ENCODE peak calls at places on chromosomes 11 and 22, in six cellular contexts. One of them, this sample, is unnamed.

GRCh38 chr11:123174196-123175183 is 20.6 kb downstream of the CLMP start:
- DNase-seq in HCT116: no peak
- DNase-seq in lower leg skin: peak
- DNase-seq in Calu3: no peak
- DNase-seq in heart right ventricle: no peak
- DNase-seq in left ventricle myocardium inferior: no peak
- DNase-seq in this sample: no peak

GRCh38 chr11:134981824-134982223 is 569.8 kb upstream of the B3GAT1 start:
- DNase-seq in HCT116: no peak
- DNase-seq in lower leg skin: no peak
- DNase-seq in Calu3: no peak
- DNase-seq in heart right ventricle: no peak
- DNase-seq in left ventricle myocardium inferior: no peak
- DNase-seq in this sample: no peak

GRCh38 chr11:12075822-12076821 is 34.3 kb upstream of the MICAL2 start:
- DNase-seq in HCT116: no peak
- DNase-seq in lower leg skin: peak
- DNase-seq in Calu3: no peak
- DNase-seq in heart right ventricle: no peak
- DNase-seq in left ventricle myocardium inferior: no peak
- DNase-seq in this sample: no peak

GRCh38 chr11:72609045-72609444 is 65.2 kb downstream of the PDE2A start:
- DNase-seq in HCT116: no peak
- DNase-seq in lower leg skin: no peak
- DNase-seq in Calu3: no peak
- DNase-seq in heart right ventricle: no peak
- DNase-seq in left ventricle myocardium inferior: no peak
- DNase-seq in this sample: no peak

GRCh38 chr22:49156662-49157285 is 670.9 kb downstream of the BRD1 start:
- DNase-seq in HCT116: no peak
- DNase-seq in lower leg skin: no peak
- DNase-seq in Calu3: no peak
- DNase-seq in heart right ventricle: no peak
- DNase-seq in left ventricle myocardium inferior: no peak
- DNase-seq in this sample: no peak

GRCh38 chr22:32996702-32997101 is 61.5 kb downstream of the SYN3 start:
- DNase-seq in HCT116: no peak
- DNase-seq in lower leg skin: peak
- DNase-seq in Calu3: peak
- DNase-seq in heart right ventricle: peak
- DNase-seq in left ventricle myocardium inferior: peak
- DNase-seq in this sample: no peak

GRCh38 chr11:45366839-45367238 is 80.7 kb upstream of the SYT13 start:
- DNase-seq in HCT116: no peak
- DNase-seq in lower leg skin: no peak
- DNase-seq in Calu3: no peak
- DNase-seq in heart right ventricle: no peak
- DNase-seq in left ventricle myocardium inferior: no peak
- DNase-seq in this sample: no peak

GRCh38 chr11:129352627-129353026 is 23.0 kb upstream of the BARX2 start:
- DNase-seq in HCT116: no peak
- DNase-seq in lower leg skin: no peak
- DNase-seq in Calu3: no peak
- DNase-seq in heart right ventricle: no peak
- DNase-seq in left ventricle myocardium inferior: no peak
- DNase-seq in this sample: no peak

GRCh38 chr22:29914991-29915390 is 32.0 kb downstream of the MTMR3 start:
- DNase-seq in HCT116: no peak
- DNase-seq in lower leg skin: no peak
- DNase-seq in Calu3: no peak
- DNase-seq in heart right ventricle: no peak
- DNase-seq in left ventricle myocardium inferior: no peak
- DNase-seq in this sample: no peak

GRCh38 chr11:111465400-111465799 is 46.8 kb downstream of the BTG4 start:
- DNase-seq in HCT116: no peak
- DNase-seq in lower leg skin: no peak
- DNase-seq in Calu3: no peak
- DNase-seq in heart right ventricle: no peak
- DNase-seq in left ventricle myocardium inferior: no peak
- DNase-seq in this sample: no peak

GRCh38 chr11:122851366-122852011 is 13.2 kb downstream of the CRTAM start:
- DNase-seq in HCT116: no peak
- DNase-seq in lower leg skin: no peak
- DNase-seq in Calu3: no peak
- DNase-seq in heart right ventricle: no peak
- DNase-seq in left ventricle myocardium inferior: no peak
- DNase-seq in this sample: no peak

GRCh38 chr22:32720924-32721323 is 80.6 kb upstream of the TIMP3 start:
- DNase-seq in HCT116: no peak
- DNase-seq in lower leg skin: no peak
- DNase-seq in Calu3: no peak
- DNase-seq in heart right ventricle: no peak
- DNase-seq in left ventricle myocardium inferior: no peak
- DNase-seq in this sample: no peak

GRCh38 chr11:110968348-110969062 is 256.3 kb upstream of the ARHGAP20 start:
- DNase-seq in HCT116: no peak
- DNase-seq in lower leg skin: no peak
- DNase-seq in Calu3: no peak
- DNase-seq in heart right ventricle: no peak
- DNase-seq in left ventricle myocardium inferior: no peak
- DNase-seq in this sample: no peak

GRCh38 chr11:68857037-68857586 is 15.4 kb upstream of the CPT1A start:
- DNase-seq in HCT116: no peak
- DNase-seq in lower leg skin: no peak
- DNase-seq in Calu3: no peak
- DNase-seq in heart right ventricle: no peak
- DNase-seq in left ventricle myocardium inferior: no peak
- DNase-seq in this sample: no peak

GRCh38 chr22:24398409-24398808 is 29.0 kb upstream of the ADORA2A start:
- DNase-seq in HCT116: no peak
- DNase-seq in lower leg skin: no peak
- DNase-seq in Calu3: no peak
- DNase-seq in heart right ventricle: no peak
- DNase-seq in left ventricle myocardium inferior: no peak
- DNase-seq in this sample: no peak

GRCh38 chr22:23159287-23159622 is 14.0 kb downstream of the RAB36 start:
- DNase-seq in HCT116: no peak
- DNase-seq in lower leg skin: no peak
- DNase-seq in Calu3: no peak
- DNase-seq in heart right ventricle: no peak
- DNase-seq in left ventricle myocardium inferior: no peak
- DNase-seq in this sample: no peak

GRCh38 chr11:74487875-74488274 is 5.6 kb downstream of the LIPT2 start:
- DNase-seq in HCT116: peak
- DNase-seq in lower leg skin: no peak
- DNase-seq in Calu3: peak
- DNase-seq in heart right ventricle: no peak
- DNase-seq in left ventricle myocardium inferior: no peak
- DNase-seq in this sample: no peak
- TF ChIP-seq CTCF in HCT116: peak
- TF ChIP-seq CTCF in lower leg skin: no peak
- TF ChIP-seq CTCF in Calu3: peak
- TF ChIP-seq CTCF in heart right ventricle: no peak
- TF ChIP-seq CTCF in left ventricle myocardium inferior: no peak
- TF ChIP-seq CTCF in this sample: no peak

DNA sequence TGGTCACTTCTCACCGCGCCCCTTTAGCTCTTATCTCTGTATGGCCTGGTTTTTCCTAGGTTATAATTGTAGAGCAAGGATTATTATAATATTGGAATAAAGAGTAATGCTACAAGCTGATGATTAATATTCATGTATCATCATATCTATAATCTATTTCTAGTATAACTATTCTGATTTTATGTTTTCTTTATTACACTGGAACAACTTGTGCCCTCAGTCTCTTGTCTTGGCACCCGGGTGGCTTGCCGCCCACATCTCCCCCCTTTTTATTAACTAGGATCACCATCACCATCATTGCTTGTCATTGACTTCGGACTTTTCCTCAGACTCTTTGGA is 11.0 kb downstream of the OR52K1 start:
- DNase-seq in HCT116: no peak
- DNase-seq in lower leg skin: no peak
- DNase-seq in Calu3: no peak
- DNase-seq in heart right ventricle: no peak
- DNase-seq in left ventricle myocardium inferior: no peak
- DNase-seq in this sample: no peak
- TF ChIP-seq CTCF in HCT116: peak
- TF ChIP-seq CTCF in lower leg skin: no peak
- TF ChIP-seq CTCF in Calu3: no peak
- TF ChIP-seq CTCF in heart right ventricle: peak
- TF ChIP-seq CTCF in left ventricle myocardium inferior: peak
- TF ChIP-seq CTCF in this sample: peak

GRCh38 chr11:133403900-133404299 is 128.4 kb downstream of the OPCML start:
- DNase-seq in HCT116: no peak
- DNase-seq in lower leg skin: no peak
- DNase-seq in Calu3: no peak
- DNase-seq in heart right ventricle: no peak
- DNase-seq in left ventricle myocardium inferior: no peak
- DNase-seq in this sample: no peak
- TF ChIP-seq CTCF in HCT116: peak
- TF ChIP-seq CTCF in lower leg skin: no peak
- TF ChIP-seq CTCF in Calu3: no peak
- TF ChIP-seq CTCF in heart right ventricle: no peak
- TF ChIP-seq CTCF in left ventricle myocardium inferior: peak
- TF ChIP-seq CTCF in this sample: no peak

GRCh38 chr11:70268526-70268925 is 2.0 kb upstream of the PPFIA1 start:
- DNase-seq in HCT116: no peak
- DNase-seq in lower leg skin: no peak
- DNase-seq in Calu3: no peak
- DNase-seq in heart right ventricle: no peak
- DNase-seq in left ventricle myocardium inferior: no peak
- DNase-seq in this sample: no peak

GRCh38 chr11:70270104-70270876 is at the start of gene PPFIA1:
- DNase-seq in HCT116: peak
- DNase-seq in lower leg skin: peak
- DNase-seq in Calu3: peak
- DNase-seq in heart right ventricle: peak
- DNase-seq in left ventricle myocardium inferior: peak
- DNase-seq in this sample: peak

GRCh38 chr11:70271635-70271953 is 1.1 kb downstream of the PPFIA1 start:
- DNase-seq in HCT116: no peak
- DNase-seq in lower leg skin: no peak
- DNase-seq in Calu3: no peak
- DNase-seq in heart right ventricle: no peak
- DNase-seq in left ventricle myocardium inferior: no peak
- DNase-seq in this sample: no peak

GRCh38 chr11:70272009-70272408 is 1.5 kb downstream of the PPFIA1 start:
- DNase-seq in HCT116: no peak
- DNase-seq in lower leg skin: no peak
- DNase-seq in Calu3: no peak
- DNase-seq in heart right ventricle: no peak
- DNase-seq in left ventricle myocardium inferior: no peak
- DNase-seq in this sample: no peak

DNA sequence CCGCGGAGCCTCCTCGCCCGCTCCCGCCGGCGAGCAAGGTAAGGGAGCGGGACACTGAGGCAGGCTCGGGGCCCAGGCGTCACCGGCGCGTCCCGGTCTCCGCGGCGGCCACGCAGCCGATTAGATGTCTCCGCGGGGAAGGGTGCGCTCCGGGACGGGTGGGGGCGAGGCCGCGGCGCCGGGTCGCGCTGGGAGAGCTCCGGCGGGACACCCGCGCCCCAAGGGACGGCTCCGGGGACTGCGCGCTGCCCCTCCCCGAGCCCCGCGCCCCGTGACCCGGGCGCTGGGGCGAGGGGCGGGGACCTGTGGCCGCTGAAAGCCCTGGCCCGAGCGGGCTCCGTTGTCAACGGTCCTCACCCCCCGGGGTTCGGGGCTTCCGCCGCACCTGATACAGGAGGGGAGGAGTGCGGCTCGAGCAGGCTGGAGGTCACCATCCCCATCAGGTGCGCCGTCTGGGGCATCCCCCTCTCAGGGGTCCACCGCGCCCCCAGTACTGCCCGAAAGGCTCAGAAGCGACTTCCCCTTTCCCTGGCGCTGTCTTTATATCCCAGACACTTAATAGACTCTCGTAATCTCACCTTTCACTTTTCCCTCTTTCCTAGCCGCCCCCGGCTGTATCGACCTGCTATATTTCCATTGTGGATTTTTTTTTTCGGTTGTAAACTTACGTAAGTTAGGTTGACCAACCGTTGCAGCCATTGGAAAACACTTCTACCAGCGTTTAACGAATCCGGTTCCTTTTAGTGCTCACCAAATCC is 566 bp downstream of the PPFIA1 start:
- DNase-seq in HCT116: no peak
- DNase-seq in lower leg skin: no peak
- DNase-seq in Calu3: peak
- DNase-seq in heart right ventricle: peak
- DNase-seq in left ventricle myocardium inferior: peak
- DNase-seq in this sample: peak
- TF ChIP-seq CTCF in HCT116: no peak
- TF ChIP-seq CTCF in lower leg skin: no peak
- TF ChIP-seq CTCF in Calu3: no peak
- TF ChIP-seq CTCF in heart right ventricle: no peak
- TF ChIP-seq CTCF in left ventricle myocardium inferior: peak
- TF ChIP-seq CTCF in this sample: no peak

This sample was measured in natural killer cell.